ENCODE peak calls at places on chromosomes 1 and 21, in four cellular contexts. I is WTC11, H is K562, L is HepG2. B is an unnamed sample.
A peak's percentile ranks its signal among the peaks of the same experiment; 100 is the strongest.

GRCh38 chr1:52364235-52364839 is 1.7 kb downstream of the CC2D1B start:
- DNase-seq in I (no peak), H (no peak), L (no peak), B (no peak)

GRCh38 chr1:30083800-30084464 is 639.5 kb downstream of the MATN1 start:
- DNase-seq in I (no peak), H (no peak), L (peak; percentile 6), B (no peak)

GRCh38 chr1:33319949-33320618 is 814 bp downstream of the A3GALT2 start:
- DNase-seq in I (no peak), H (no peak), L (no peak), B (no peak)

GRCh38 chr1:26417111-26417510 is 6.5 kb downstream of the LIN28A start:
- DNase-seq in I (peak; percentile 95), H (peak; percentile 88), L (peak; percentile 63), B (peak; percentile 80)

GRCh38 chr1:3334366-3334765 is 120.1 kb upstream of the ARHGEF16 start:
- DNase-seq in I (no peak), H (no peak), L (no peak), B (no peak)

GRCh38 chr1:97247196-97247595 is 525.6 kb downstream of the PTBP2 start:
- DNase-seq in I (no peak), H (no peak), L (no peak), B (no peak)

GRCh38 chr1:177103005-177103404 is 61.5 kb downstream of the ASTN1 start:
- DNase-seq in I (no peak), H (no peak), L (no peak), B (no peak)

GRCh38 chr1:155192346-155193274 is 15.1 kb downstream of the THBS3 start:
- DNase-seq in I (peak; percentile 66), H (peak; percentile 76), L (no peak), B (no peak)

GRCh38 chr21:46455575-46456385 is 2.9 kb upstream of the DIP2A start:
- DNase-seq in I (no peak), H (peak; percentile 76), L (no peak), B (no peak)

GRCh38 chr1:234589854-234590620 is 19.9 kb downstream of the IRF2BP2 start:
- DNase-seq in I (no peak), H (peak; percentile 45), L (no peak), B (no peak)

GRCh38 chr1:83546863-83547262 is 452.1 kb downstream of the TTLL7 start:
- DNase-seq in I (no peak), H (no peak), L (no peak), B (no peak)

GRCh38 chr1:8625981-8626898 is 191.2 kb downstream of the RERE start:
- DNase-seq in I (no peak), H (peak; percentile 49), L (peak; percentile 78), B (no peak)

GRCh38 chr1:200374569-200375312 is 35.1 kb downstream of the ZNF281 start:
- DNase-seq in I (no peak), H (no peak), L (peak; percentile 33), B (no peak)

GRCh38 chr1:212238552-212238951 is 46.7 kb upstream of the PPP2R5A start:
- DNase-seq in I (no peak), H (no peak), L (no peak), B (no peak)

GRCh38 chr1:212236664-212237220 is 48.5 kb upstream of the PPP2R5A start:
- DNase-seq in I (no peak), H (no peak), L (no peak), B (no peak)

GRCh38 chr1:212234431-212235298 is 50.5 kb upstream of the PPP2R5A start:
- DNase-seq in I (no peak), H (peak; percentile 76), L (peak; percentile 32), B (peak; percentile 28)

GRCh38 chr1:212235848-212236247 is 49.4 kb upstream of the PPP2R5A start:
- DNase-seq in I (no peak), H (no peak), L (no peak), B (no peak)

GRCh38 chr1:212237651-212238050 is 47.6 kb upstream of the PPP2R5A start:
- DNase-seq in I (no peak), H (peak; percentile 35), L (peak; percentile 46), B (no peak)
- TF ChIP-seq ELF4 in I (no peak), H (no peak), L (no peak), B (no peak)

DNA sequence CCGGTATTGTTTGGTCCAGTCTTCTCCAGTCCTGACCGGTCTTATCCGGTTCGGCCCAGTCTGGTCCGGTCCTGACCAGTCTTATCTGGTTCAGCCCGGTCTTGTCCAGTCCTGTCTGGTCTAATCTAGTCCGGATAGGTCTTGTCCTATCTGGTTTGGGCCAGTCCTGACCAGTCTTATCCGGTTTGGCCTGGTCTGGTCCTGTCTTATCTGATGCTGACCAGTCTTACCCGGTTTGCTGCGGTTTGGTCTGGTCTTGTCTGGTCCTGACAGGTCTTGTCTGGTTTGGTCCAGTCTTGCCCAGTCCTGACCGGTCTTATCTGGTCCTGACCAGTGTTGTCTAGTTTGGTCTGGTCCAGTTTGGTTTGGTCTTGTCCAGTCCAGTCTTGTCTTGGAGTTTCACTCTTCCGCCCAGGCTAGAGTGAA is 30.1 kb downstream of the DHX9 start:
- DNase-seq in I (peak; percentile 63), H (peak; percentile 41), L (no peak), B (no peak)
- TF ChIP-seq ELF4 in I (no peak), H (no peak), L (no peak), B (no peak)

GRCh38 chr1:226479432-226479831 is 69.1 kb upstream of the STUM start:
- DNase-seq in I (no peak), H (no peak), L (peak; percentile 82), B (no peak)
- TF ChIP-seq ELF4 in I (no peak), H (no peak), L (no peak), B (no peak)

GRCh38 chr1:214762902-214763301 is 159.9 kb downstream of the CENPF start:
- DNase-seq in I (no peak), H (no peak), L (no peak), B (no peak)

GRCh38 chr1:214764502-214764901 is 161.5 kb downstream of the CENPF start:
- DNase-seq in I (no peak), H (no peak), L (no peak), B (no peak)

DNA sequence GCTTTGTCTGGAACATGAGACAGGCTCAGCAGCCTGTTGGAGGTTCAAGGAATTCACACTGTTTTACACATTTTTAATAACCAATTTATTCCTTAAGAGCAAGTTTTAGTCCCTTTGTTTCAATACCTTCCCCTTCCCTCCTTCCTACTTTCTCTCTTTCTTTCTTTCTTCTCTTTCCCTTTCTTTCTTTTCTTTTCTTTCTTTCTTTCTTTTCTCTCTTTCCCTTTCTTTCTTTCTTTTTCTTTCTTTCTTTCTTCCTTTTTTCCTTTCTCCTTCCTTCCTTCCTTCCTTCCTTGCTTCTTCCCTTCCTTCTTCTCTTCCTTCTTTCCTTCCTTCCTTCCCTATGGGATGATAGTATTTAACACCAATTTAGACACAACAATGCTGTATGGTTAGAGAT is 164.2 kb downstream of the CENPF start:
- DNase-seq in I (no peak), H (no peak), L (no peak), B (no peak)
- TF ChIP-seq ELF4 in I (no peak), H (no peak), L (no peak), B (no peak)

GRCh38 chr21:34510148-34511142 is 1.6 kb downstream of the KCNE1 start:
- DNase-seq in I (peak; percentile 90), H (peak; percentile 42), L (peak; percentile 67), B (peak; percentile 70)
- TF ChIP-seq ELF4 in I (no peak), H (no peak), L (no peak), B (no peak)

GRCh38 chr1:204449631-204450280 is 38.1 kb upstream of the PPP1R15B start:
- DNase-seq in I (no peak), H (no peak), L (no peak), B (no peak)

GRCh38 chr1:204447736-204448135 is 36.1 kb upstream of the PPP1R15B start:
- DNase-seq in I (no peak), H (no peak), L (no peak), B (no peak)

GRCh38 chr1:204448991-204449390 is 37.4 kb upstream of the PPP1R15B start:
- DNase-seq in I (no peak), H (no peak), L (no peak), B (no peak)

GRCh38 chr1:204447220-204447619 is 35.6 kb upstream of the PPP1R15B start:
- DNase-seq in I (no peak), H (no peak), L (no peak), B (no peak)

GRCh38 chr1:204448321-204448964 is 36.8 kb upstream of the PPP1R15B start:
- DNase-seq in I (no peak), H (no peak), L (no peak), B (no peak)
- TF ChIP-seq ELF4 in I (no peak), H (no peak), L (no peak), B (no peak)

DNA sequence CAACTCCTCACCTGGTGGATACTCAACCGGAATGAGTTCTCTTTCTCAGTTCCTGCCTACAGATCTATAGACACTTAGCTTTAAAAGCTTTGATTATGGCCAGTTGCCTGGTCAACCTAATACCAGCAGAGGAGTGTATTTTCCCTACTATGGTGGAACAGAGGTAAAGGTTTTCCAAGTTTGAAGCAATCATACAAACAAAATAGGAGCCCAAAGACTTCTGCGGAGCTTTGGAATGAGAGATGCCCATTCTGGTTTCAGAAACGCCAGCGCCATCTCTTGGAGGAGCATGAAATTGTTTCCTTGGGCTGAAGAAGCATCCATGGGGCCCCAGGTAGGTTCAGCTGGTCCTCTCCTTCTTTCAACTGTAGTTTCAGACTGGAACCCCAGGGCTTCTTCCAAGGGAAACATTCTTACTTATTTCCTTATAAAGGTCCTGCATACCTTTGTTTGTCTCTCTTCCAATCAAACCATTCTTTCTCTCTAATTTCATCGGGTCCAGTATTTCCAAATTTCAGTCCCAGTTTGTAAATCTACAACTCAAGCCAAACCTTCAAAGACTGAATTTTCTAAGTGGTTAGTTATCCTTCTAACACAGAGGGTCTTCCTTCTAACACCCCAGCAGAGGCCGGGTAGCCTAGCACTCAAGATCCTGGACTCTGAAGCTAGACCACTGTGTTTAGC is 95.9 kb downstream of the KCNJ15 start:
- DNase-seq in I (peak; percentile 77), H (peak; percentile 71), L (peak; percentile 3), B (peak; percentile 54)
- TF ChIP-seq ELF4 in I (no peak), H (no peak), L (no peak), B (no peak)

GRCh38 chr1:116432655-116433282 is 59.7 kb downstream of the ATP1A1 start:
- DNase-seq in I (no peak), H (no peak), L (no peak), B (no peak)

GRCh38 chr1:116431870-116432500 is 58.9 kb downstream of the ATP1A1 start:
- DNase-seq in I (no peak), H (no peak), L (no peak), B (no peak)

GRCh38 chr1:116434849-116435248 is 61.8 kb downstream of the ATP1A1 start:
- DNase-seq in I (no peak), H (no peak), L (no peak), B (no peak)

GRCh38 chr1:116435806-116436486 is 62.9 kb downstream of the ATP1A1 start:
- DNase-seq in I (no peak), H (no peak), L (no peak), B (no peak)

GRCh38 chr1:116433283-116434257 is 60.5 kb downstream of the ATP1A1 start:
- DNase-seq in I (no peak), H (peak; percentile 63), L (peak; percentile 93), B (no peak)
- TF ChIP-seq ELF4 in I (no peak), H (no peak), L (no peak), B (no peak)

B was measured in HEK293T.